ENCODE peak calls at places on chromosomes 5 and 9, in eight cellular contexts. O is pancreas, I is nephron progenitor cell, L is cardiac muscle cell, T is body of pancreas, Z is AG04450, D is brain microvascular endothelial cell, N is mesothelial cell of epicardium. K is an unnamed sample.

GRCh38 chr9:127927457-127928231 is 2.9 kb downstream of the PIP5KL1 start:
- DNase-seq in N (no peak), I (peak), O (peak), Z (no peak), L (peak), T (peak), D (no peak), K (no peak)

GRCh38 chr5:60673329-60673728 is 26.6 kb downstream of the DEPDC1B start:
- DNase-seq in O (no peak), T (peak), N (no peak), I (no peak), Z (no peak), D (no peak), L (no peak), K (no peak)

GRCh38 chr9:127066060-127066774 is 56.2 kb downstream of the ANGPTL2 start:
- DNase-seq in T (no peak), O (no peak), L (no peak), I (no peak), N (no peak), Z (no peak), D (peak), K (no peak)

GRCh38 chr5:102231693-102232619 is 64.1 kb downstream of the SLCO4C1 start:
- DNase-seq in I (no peak), Z (no peak), D (no peak), N (no peak), T (no peak), L (no peak), O (no peak), K (no peak)

GRCh38 chr9:3285365-3286161 is 240.2 kb downstream of the RFX3 start:
- DNase-seq in O (no peak), N (no peak), Z (no peak), L (peak), T (no peak), I (no peak), D (no peak), K (no peak)

GRCh38 chr5:133088064-133088463 is 36.3 kb downstream of the HSPA4 start:
- DNase-seq in Z (no peak), D (no peak), L (no peak), O (no peak), T (no peak), N (no peak), I (no peak), K (no peak)

GRCh38 chr5:179227196-179227577 is 118.1 kb downstream of the ADAMTS2 start:
- DNase-seq in T (no peak), D (no peak), O (no peak), I (no peak), Z (no peak), N (peak), L (no peak), K (no peak)

GRCh38 chr5:94027145-94027544 is 285.7 kb upstream of the POU5F2 start:
- DNase-seq in L (no peak), I (no peak), N (no peak), T (no peak), O (no peak), Z (no peak), D (no peak), K (no peak)

GRCh38 chr5:119808024-119808423 is 178.7 kb downstream of the FAM170A start:
- DNase-seq in T (no peak), D (no peak), I (no peak), Z (no peak), N (no peak), O (no peak), L (no peak), K (no peak)

GRCh38 chr9:125146247-125146646 is 2.9 kb upstream of the SCAI start:
- DNase-seq in N (no peak), D (peak), O (no peak), I (no peak), Z (peak), L (no peak), T (no peak), K (no peak)

GRCh38 chr5:54186912-54187445 is 123.4 kb downstream of the ARL15 start:
- DNase-seq in O (no peak), T (peak), L (no peak), N (no peak), I (no peak), Z (no peak), D (no peak), K (no peak)

GRCh38 chr9:69516353-69517322 is 155.5 kb downstream of the APBA1 start:
- DNase-seq in N (no peak), I (no peak), O (no peak), Z (no peak), D (no peak), T (no peak), L (no peak), K (no peak)

GRCh38 chr5:1003296-1003937 is 5.2 kb upstream of the NKD2 start:
- DNase-seq in L (no peak), Z (no peak), N (peak), O (peak), T (peak), I (no peak), D (no peak), K (peak)

GRCh38 chr5:165996484-165996883 is 2295.0 kb upstream of the WWC1 start:
- DNase-seq in Z (no peak), N (no peak), D (no peak), L (peak), I (peak), O (no peak), T (no peak), K (peak)

GRCh38 chr5:14199902-14200301 is 56.8 kb downstream of the TRIO start:
- DNase-seq in L (no peak), Z (no peak), T (no peak), N (no peak), O (no peak), D (no peak), I (no peak), K (no peak)

GRCh38 chr9:90894956-90895687 is 93.5 kb downstream of the SYK start:
- DNase-seq in Z (no peak), O (no peak), D (no peak), I (peak), L (peak), T (no peak), N (no peak), K (peak)

GRCh38 chr9:126452036-126452595 is 125.5 kb downstream of the MVB12B start:
- DNase-seq in D (no peak), Z (no peak), N (no peak), I (no peak), L (no peak), O (no peak), T (no peak), K (no peak)

GRCh38 chr5:155943516-155944407 is 383.2 kb upstream of the SGCD start:
- DNase-seq in Z (no peak), N (no peak), D (peak), I (peak), T (peak), O (no peak), L (peak), K (peak)

GRCh38 chr9:126415741-126416370 is 89.2 kb downstream of the MVB12B start:
- DNase-seq in O (no peak), I (no peak), N (no peak), Z (no peak), L (no peak), T (no peak), D (no peak), K (no peak)

GRCh38 chr5:18305288-18305899 is 671.1 kb downstream of the TAF11L14 start:
- DNase-seq in D (peak), O (no peak), I (peak), T (no peak), L (peak), Z (peak), N (no peak), K (peak)

GRCh38 chr5:74865799-74866652 is at the start of gene FAM169A:
- DNase-seq in T (peak), O (peak), Z (no peak), D (no peak), L (peak), N (peak), I (peak), K (peak)

GRCh38 chr5:103244398-103244797 is 14.2 kb upstream of the MACIR start:
- DNase-seq in I (no peak), N (no peak), Z (no peak), D (no peak), L (no peak), T (no peak), O (no peak), K (no peak)

GRCh38 chr5:112779531-112779930 is 41.8 kb downstream of the APC start:
- DNase-seq in L (no peak), D (no peak), I (no peak), T (no peak), Z (no peak), O (no peak), N (no peak), K (no peak)

GRCh38 chr9:91424403-91425176 is 958 bp upstream of the NFIL3 start:
- DNase-seq in L (peak), T (peak), Z (peak), D (peak), I (peak), O (peak), N (peak), K (peak)

GRCh38 chr5:173326501-173326960 is 1.7 kb downstream of the STC2 start:
- DNase-seq in N (no peak), T (no peak), Z (peak), D (peak), O (no peak), L (peak), I (no peak), K (no peak)

GRCh38 chr9:92151691-92152393 is 36.6 kb upstream of the SPTLC1 start:
- DNase-seq in O (no peak), L (peak), N (no peak), I (no peak), D (peak), Z (peak), T (peak), K (no peak)

GRCh38 chr5:43039468-43040286 is 442 bp downstream of the ANXA2R start:
- DNase-seq in D (peak), Z (no peak), L (peak), O (no peak), N (no peak), I (peak), T (peak), K (peak)
- TF ChIP-seq CTCF in D (peak), Z (peak), L (no peak), O (no peak), N (no peak), I (no peak), T (no peak), K (no peak)

GRCh38 chr5:79774855-79775237 is 85.2 kb downstream of the CMYA5 start:
- DNase-seq in N (no peak), T (no peak), L (no peak), Z (no peak), I (no peak), D (no peak), O (no peak), K (no peak)
- TF ChIP-seq CTCF in N (no peak), T (no peak), L (no peak), Z (no peak), I (no peak), D (no peak), O (no peak), K (no peak)

DNA sequence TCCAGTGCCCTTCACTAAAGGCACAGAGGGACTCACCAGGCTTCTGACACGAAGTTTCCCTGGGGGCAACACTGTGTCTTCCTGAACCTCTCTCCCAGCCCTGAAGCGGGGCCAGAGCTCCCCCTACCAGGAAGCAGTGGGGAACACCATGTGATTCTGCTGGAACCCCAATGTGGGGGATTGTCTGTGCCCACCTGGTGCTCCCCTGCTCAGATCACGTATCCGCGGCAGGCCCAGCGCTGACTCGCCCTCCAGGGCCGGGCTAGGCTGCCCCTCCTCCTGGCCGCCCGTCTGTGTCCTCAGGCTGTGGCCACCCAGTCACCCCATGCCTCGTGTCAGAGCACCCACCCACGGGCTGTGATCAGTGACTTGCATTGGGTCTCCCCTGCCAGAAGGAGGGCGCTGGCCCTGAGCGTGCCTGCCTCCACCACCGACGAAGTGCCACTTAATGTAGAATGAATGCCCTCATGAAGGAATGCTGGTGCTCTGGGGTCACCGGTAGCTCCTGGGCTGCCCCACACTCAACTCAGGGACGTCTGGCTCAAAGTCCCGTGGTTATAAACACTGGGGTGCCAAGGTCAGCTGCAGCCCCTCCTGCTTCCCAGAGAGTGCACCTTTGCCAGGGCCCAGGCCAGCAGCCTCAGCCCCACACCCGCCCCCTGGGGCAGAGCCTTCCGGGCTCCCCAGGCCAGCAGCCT is 22.1 kb downstream of the SARDH start:
- DNase-seq in Z (no peak), D (peak), T (no peak), N (peak), L (peak), O (peak), I (peak), K (peak)
- TF ChIP-seq CTCF in Z (peak), D (peak), T (no peak), N (peak), L (peak), O (no peak), I (peak), K (peak)

DNA sequence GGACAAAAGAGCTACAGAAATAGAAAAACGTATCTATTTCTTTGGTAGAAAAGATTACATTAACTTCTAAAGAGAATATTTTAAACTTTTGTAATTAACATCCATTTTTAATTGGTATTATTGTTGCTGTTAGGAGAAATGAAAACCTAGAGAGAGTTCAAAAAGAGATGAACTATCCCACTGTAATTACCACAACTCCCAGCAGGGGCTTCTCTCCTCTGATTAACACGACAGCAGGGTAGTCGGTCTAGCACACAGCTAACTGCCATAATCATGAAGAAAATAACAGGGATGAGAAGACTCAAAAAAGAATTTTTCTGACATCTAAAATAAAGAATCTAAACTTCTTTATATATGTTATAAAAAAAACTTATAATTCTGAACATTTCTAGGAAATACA is 86.2 kb upstream of the CDH9 start:
- DNase-seq in T (no peak), Z (no peak), L (peak), N (no peak), O (no peak), I (peak), D (peak), K (no peak)
- TF ChIP-seq CTCF in T (no peak), Z (peak), L (peak), N (no peak), O (no peak), I (peak), D (peak), K (peak)

GRCh38 chr9:133799106-133799505 is 61.0 kb upstream of the SARDH start:
- DNase-seq in D (no peak), O (no peak), N (no peak), I (no peak), L (no peak), T (no peak), Z (no peak), K (no peak)

GRCh38 chr9:133798160-133798559 is 60.0 kb upstream of the SARDH start:
- DNase-seq in L (no peak), O (no peak), D (no peak), Z (no peak), T (no peak), N (no peak), I (no peak), K (no peak)

GRCh38 chr9:133800266-133800665 is 62.1 kb upstream of the SARDH start:
- DNase-seq in L (no peak), T (no peak), O (no peak), D (no peak), Z (no peak), I (no peak), N (no peak), K (no peak)

GRCh38 chr9:133801739-133802138 is 63.6 kb upstream of the SARDH start:
- DNase-seq in D (no peak), O (no peak), N (no peak), L (no peak), I (no peak), T (no peak), Z (no peak), K (no peak)

DNA sequence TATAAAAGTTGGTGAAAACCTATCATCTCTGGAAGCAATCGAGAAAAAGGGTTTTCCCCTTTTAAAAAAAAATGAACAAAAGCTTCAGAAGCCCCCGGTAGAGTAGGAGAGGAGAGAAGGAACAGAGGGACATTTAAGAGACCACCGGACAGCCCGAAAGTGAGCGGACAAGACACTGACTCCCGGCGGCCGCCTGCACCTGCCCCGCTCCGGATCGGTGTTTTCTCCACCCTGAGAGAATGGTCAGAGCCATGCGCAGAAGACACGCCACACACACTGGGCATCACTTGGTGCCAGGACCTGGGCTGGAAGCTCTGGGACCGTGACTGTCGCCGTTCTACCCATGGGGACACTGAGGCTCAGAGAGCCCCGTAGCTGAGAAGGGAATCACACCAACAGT is 61.6 kb upstream of the SARDH start:
- DNase-seq in N (no peak), L (no peak), T (no peak), D (no peak), I (no peak), Z (no peak), O (no peak), K (no peak)
- TF ChIP-seq CTCF in N (no peak), L (no peak), T (no peak), D (no peak), I (no peak), Z (no peak), O (no peak), K (no peak)

DNA sequence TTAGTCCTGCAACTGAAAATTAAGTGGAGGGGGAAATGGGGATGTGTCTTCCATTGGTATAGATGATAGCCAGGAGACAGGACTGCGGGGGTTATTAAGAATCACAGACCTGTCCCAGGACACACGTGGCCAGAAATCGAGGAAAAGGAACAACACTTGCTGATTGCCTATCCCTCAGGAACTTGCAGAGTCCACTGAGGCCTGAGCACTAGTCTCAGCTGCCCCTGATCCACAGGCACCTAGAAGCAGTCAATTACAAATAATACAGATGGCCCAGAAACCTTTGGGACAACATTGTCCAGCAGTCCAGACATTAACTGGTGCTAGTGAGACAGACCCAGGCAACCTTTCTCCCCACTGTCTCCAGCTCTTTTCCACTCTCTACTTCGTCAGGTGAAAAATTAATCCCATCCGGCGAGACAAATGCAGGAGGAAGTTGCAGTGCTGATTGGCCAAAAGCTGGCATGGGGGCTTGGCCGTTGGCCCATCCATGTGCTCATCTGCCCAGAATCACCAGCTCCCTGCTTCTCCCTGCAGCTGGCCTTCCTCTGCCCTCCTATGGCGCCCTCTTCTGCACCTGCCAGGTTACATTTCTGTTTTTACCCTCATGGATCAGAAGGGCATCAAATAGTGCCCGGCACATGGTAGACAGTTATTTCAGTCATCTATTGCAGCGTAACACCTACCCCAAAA is 3.5 kb upstream of the B4GALT1 start:
- DNase-seq in Z (no peak), N (no peak), I (no peak), O (no peak), L (peak), D (no peak), T (peak), K (no peak)
- TF ChIP-seq CTCF in Z (peak), N (no peak), I (no peak), O (no peak), L (no peak), D (peak), T (no peak), K (no peak)

DNA sequence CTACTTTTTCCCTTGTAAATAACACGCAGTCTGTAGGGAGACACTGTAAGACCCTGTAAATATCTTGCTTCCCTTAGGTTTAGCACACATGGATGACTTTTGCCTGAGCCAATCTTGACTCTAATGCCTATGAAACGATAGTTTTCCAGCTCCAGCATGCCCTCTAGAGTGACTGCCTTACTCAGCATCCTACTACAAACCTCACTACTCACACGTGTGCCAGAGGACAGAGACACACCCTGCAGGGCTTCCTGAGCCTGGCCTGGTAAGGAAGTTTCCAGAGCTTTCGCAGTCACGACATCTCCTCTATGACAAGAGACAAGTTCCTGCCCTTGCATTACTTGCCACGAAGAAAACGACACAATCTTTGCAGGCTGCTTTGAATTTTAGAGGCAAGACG is 138.1 kb downstream of the ATPSCKMT start:
- DNase-seq in I (peak), Z (peak), L (peak), N (no peak), O (no peak), D (peak), T (no peak), K (peak)
- TF ChIP-seq CTCF in I (peak), Z (peak), L (peak), N (peak), O (no peak), D (peak), T (no peak), K (peak)

GRCh38 chr9:120893585-120893857 is 16.5 kb upstream of the PHF19 start:
- DNase-seq in L (no peak), T (no peak), N (no peak), Z (no peak), I (no peak), D (no peak), O (no peak), K (no peak)
- TF ChIP-seq CTCF in L (no peak), T (no peak), N (no peak), Z (no peak), I (no peak), D (no peak), O (no peak), K (no peak)

K was measured in glutamatergic neuron.